ENCODE peak calls at places on chromosomes 12 and 14, in eight cellular contexts. One of them, this sample, is unnamed.

GRCh38 chr14:95138876-95139275 is 18.5 kb downstream of the DICER1 start:
- DNase-seq in brain microvascular endothelial cell: no peak
- DNase-seq in K562: no peak
- DNase-seq in Panc1: no peak
- DNase-seq in AG04450: no peak
- DNase-seq in activated B cell treated with CpG ODN at 0.5 μM for 24 hours: no peak
- DNase-seq in coronary artery: no peak
- DNase-seq in A549: no peak
- DNase-seq in this sample: no peak

GRCh38 chr12:112557954-112558630 is 139.3 kb downstream of the PTPN11 start:
- DNase-seq in brain microvascular endothelial cell: no peak
- DNase-seq in K562: no peak
- DNase-seq in Panc1: no peak
- DNase-seq in AG04450: no peak
- DNase-seq in activated B cell treated with CpG ODN at 0.5 μM for 24 hours: no peak
- DNase-seq in coronary artery: no peak
- DNase-seq in A549: no peak
- DNase-seq in this sample: no peak

GRCh38 chr12:5295966-5296365 is 135.9 kb upstream of the NTF3 start:
- DNase-seq in brain microvascular endothelial cell: no peak
- DNase-seq in K562: no peak
- DNase-seq in Panc1: no peak
- DNase-seq in AG04450: no peak
- DNase-seq in activated B cell treated with CpG ODN at 0.5 μM for 24 hours: no peak
- DNase-seq in coronary artery: no peak
- DNase-seq in A549: no peak
- DNase-seq in this sample: no peak

GRCh38 chr12:92029136-92029535 is 116.5 kb downstream of the BTG1 start:
- DNase-seq in brain microvascular endothelial cell: no peak
- DNase-seq in K562: no peak
- DNase-seq in Panc1: no peak
- DNase-seq in AG04450: no peak
- DNase-seq in activated B cell treated with CpG ODN at 0.5 μM for 24 hours: no peak
- DNase-seq in coronary artery: no peak
- DNase-seq in A549: no peak
- DNase-seq in this sample: no peak

GRCh38 chr12:57832966-57833365 is 13.6 kb downstream of the CTDSP2 start:
- DNase-seq in brain microvascular endothelial cell: no peak
- DNase-seq in K562: no peak
- DNase-seq in Panc1: no peak
- DNase-seq in AG04450: no peak
- DNase-seq in activated B cell treated with CpG ODN at 0.5 μM for 24 hours: no peak
- DNase-seq in coronary artery: no peak
- DNase-seq in A549: no peak
- DNase-seq in this sample: peak

GRCh38 chr14:74584966-74585365 is 27.1 kb downstream of the LTBP2 start:
- DNase-seq in brain microvascular endothelial cell: no peak
- DNase-seq in K562: no peak
- DNase-seq in Panc1: no peak
- DNase-seq in AG04450: no peak
- DNase-seq in activated B cell treated with CpG ODN at 0.5 μM for 24 hours: no peak
- DNase-seq in coronary artery: no peak
- DNase-seq in A549: no peak
- DNase-seq in this sample: no peak

GRCh38 chr14:92519246-92520101 is 5.9 kb downstream of the RIN3 start:
- DNase-seq in brain microvascular endothelial cell: no peak
- DNase-seq in K562: no peak
- DNase-seq in Panc1: no peak
- DNase-seq in AG04450: no peak
- DNase-seq in activated B cell treated with CpG ODN at 0.5 μM for 24 hours: no peak
- DNase-seq in coronary artery: no peak
- DNase-seq in A549: no peak
- DNase-seq in this sample: no peak

GRCh38 chr12:11755311-11755930 is 105.9 kb downstream of the ETV6 start:
- DNase-seq in brain microvascular endothelial cell: no peak
- DNase-seq in K562: no peak
- DNase-seq in Panc1: no peak
- DNase-seq in AG04450: no peak
- DNase-seq in activated B cell treated with CpG ODN at 0.5 μM for 24 hours: no peak
- DNase-seq in coronary artery: no peak
- DNase-seq in A549: no peak
- DNase-seq in this sample: no peak

GRCh38 chr12:32140867-32141266 is 34.2 kb downstream of the BICD1 start:
- DNase-seq in brain microvascular endothelial cell: no peak
- DNase-seq in K562: no peak
- DNase-seq in Panc1: no peak
- DNase-seq in AG04450: no peak
- DNase-seq in activated B cell treated with CpG ODN at 0.5 μM for 24 hours: no peak
- DNase-seq in coronary artery: no peak
- DNase-seq in A549: no peak
- DNase-seq in this sample: no peak

GRCh38 chr14:105980224-105980623 is 453.8 kb downstream of the TMEM121 start:
- DNase-seq in brain microvascular endothelial cell: no peak
- DNase-seq in K562: no peak
- DNase-seq in Panc1: no peak
- DNase-seq in AG04450: no peak
- DNase-seq in activated B cell treated with CpG ODN at 0.5 μM for 24 hours: no peak
- DNase-seq in coronary artery: no peak
- DNase-seq in A549: no peak
- DNase-seq in this sample: no peak

GRCh38 chr14:88166616-88167015 is 156.5 kb downstream of the KCNK10 start:
- DNase-seq in brain microvascular endothelial cell: no peak
- DNase-seq in K562: no peak
- DNase-seq in Panc1: no peak
- DNase-seq in AG04450: no peak
- DNase-seq in activated B cell treated with CpG ODN at 0.5 μM for 24 hours: no peak
- DNase-seq in coronary artery: peak
- DNase-seq in A549: peak
- DNase-seq in this sample: no peak

GRCh38 chr14:60622210-60622919 is 26.9 kb downstream of the SIX1 start:
- DNase-seq in brain microvascular endothelial cell: no peak
- DNase-seq in K562: no peak
- DNase-seq in Panc1: no peak
- DNase-seq in AG04450: no peak
- DNase-seq in activated B cell treated with CpG ODN at 0.5 μM for 24 hours: no peak
- DNase-seq in coronary artery: no peak
- DNase-seq in A549: no peak
- DNase-seq in this sample: no peak

GRCh38 chr12:122399592-122400373 is 22.7 kb downstream of the CLIP1 start:
- DNase-seq in brain microvascular endothelial cell: peak
- DNase-seq in K562: peak
- DNase-seq in Panc1: peak
- DNase-seq in AG04450: peak
- DNase-seq in activated B cell treated with CpG ODN at 0.5 μM for 24 hours: peak
- DNase-seq in coronary artery: peak
- DNase-seq in A549: peak
- DNase-seq in this sample: peak

GRCh38 chr14:102085503-102085902 is 1.3 kb downstream of the HSP90AA1 start:
- DNase-seq in brain microvascular endothelial cell: no peak
- DNase-seq in K562: no peak
- DNase-seq in Panc1: no peak
- DNase-seq in AG04450: no peak
- DNase-seq in activated B cell treated with CpG ODN at 0.5 μM for 24 hours: no peak
- DNase-seq in coronary artery: no peak
- DNase-seq in A549: no peak
- DNase-seq in this sample: no peak

GRCh38 chr14:67357583-67358354 is 1.8 kb downstream of the ATP6V1D start:
- DNase-seq in brain microvascular endothelial cell: peak
- DNase-seq in K562: peak
- DNase-seq in Panc1: no peak
- DNase-seq in AG04450: no peak
- DNase-seq in activated B cell treated with CpG ODN at 0.5 μM for 24 hours: no peak
- DNase-seq in coronary artery: no peak
- DNase-seq in A549: no peak
- DNase-seq in this sample: no peak

GRCh38 chr12:2997989-2998670 is 38.9 kb downstream of the TEAD4 start:
- DNase-seq in brain microvascular endothelial cell: no peak
- DNase-seq in K562: no peak
- DNase-seq in Panc1: no peak
- DNase-seq in AG04450: no peak
- DNase-seq in activated B cell treated with CpG ODN at 0.5 μM for 24 hours: no peak
- DNase-seq in coronary artery: no peak
- DNase-seq in A549: no peak
- DNase-seq in this sample: no peak

GRCh38 chr12:108419949-108420348 is 80.8 kb upstream of the CMKLR1 start:
- DNase-seq in brain microvascular endothelial cell: no peak
- DNase-seq in K562: no peak
- DNase-seq in Panc1: no peak
- DNase-seq in AG04450: no peak
- DNase-seq in activated B cell treated with CpG ODN at 0.5 μM for 24 hours: no peak
- DNase-seq in coronary artery: no peak
- DNase-seq in A549: no peak
- DNase-seq in this sample: no peak

GRCh38 chr12:98037401-98038140 is 477.8 kb upstream of the TMPO start:
- DNase-seq in brain microvascular endothelial cell: no peak
- DNase-seq in K562: no peak
- DNase-seq in Panc1: no peak
- DNase-seq in AG04450: no peak
- DNase-seq in activated B cell treated with CpG ODN at 0.5 μM for 24 hours: no peak
- DNase-seq in coronary artery: no peak
- DNase-seq in A549: no peak
- DNase-seq in this sample: no peak

GRCh38 chr12:65984227-65984479 is 146.4 kb downstream of the LLPH start:
- DNase-seq in brain microvascular endothelial cell: no peak
- DNase-seq in K562: no peak
- DNase-seq in Panc1: no peak
- DNase-seq in AG04450: no peak
- DNase-seq in activated B cell treated with CpG ODN at 0.5 μM for 24 hours: no peak
- DNase-seq in coronary artery: no peak
- DNase-seq in A549: no peak
- DNase-seq in this sample: no peak

GRCh38 chr12:65988596-65988995 is 142.0 kb downstream of the LLPH start:
- DNase-seq in brain microvascular endothelial cell: no peak
- DNase-seq in K562: no peak
- DNase-seq in Panc1: no peak
- DNase-seq in AG04450: no peak
- DNase-seq in activated B cell treated with CpG ODN at 0.5 μM for 24 hours: no peak
- DNase-seq in coronary artery: no peak
- DNase-seq in A549: no peak
- DNase-seq in this sample: no peak

GRCh38 chr12:65990592-65990991 is 140.0 kb downstream of the LLPH start:
- DNase-seq in brain microvascular endothelial cell: no peak
- DNase-seq in K562: no peak
- DNase-seq in Panc1: no peak
- DNase-seq in AG04450: no peak
- DNase-seq in activated B cell treated with CpG ODN at 0.5 μM for 24 hours: no peak
- DNase-seq in coronary artery: no peak
- DNase-seq in A549: no peak
- DNase-seq in this sample: no peak

DNA sequence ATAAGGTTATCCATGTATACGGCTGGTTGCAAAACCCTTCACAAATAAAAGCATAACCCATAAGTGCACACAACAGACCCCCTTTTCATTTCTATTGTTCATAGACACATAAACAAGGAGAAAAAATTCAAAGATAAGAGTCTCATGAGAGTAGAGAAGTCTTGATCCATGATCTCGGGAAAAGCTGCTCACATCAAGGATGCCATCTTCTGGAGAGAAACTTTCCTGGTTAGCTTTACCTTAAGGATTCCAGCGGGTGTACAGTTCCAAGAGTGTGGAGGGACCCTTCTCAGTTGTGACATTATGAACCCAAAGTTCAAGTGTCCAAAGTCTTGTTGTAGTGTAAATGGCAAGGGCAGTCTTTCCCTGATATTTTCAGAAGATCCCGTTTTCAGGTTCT is 144.5 kb downstream of the LLPH start:
- DNase-seq in brain microvascular endothelial cell: no peak
- DNase-seq in K562: no peak
- DNase-seq in Panc1: no peak
- DNase-seq in AG04450: no peak
- DNase-seq in activated B cell treated with CpG ODN at 0.5 μM for 24 hours: no peak
- DNase-seq in coronary artery: no peak
- DNase-seq in A549: no peak
- DNase-seq in this sample: no peak
- TF ChIP-seq CTCF in brain microvascular endothelial cell: peak
- TF ChIP-seq CTCF in K562: no peak
- TF ChIP-seq CTCF in Panc1: peak
- TF ChIP-seq CTCF in AG04450: no peak
- TF ChIP-seq CTCF in activated B cell treated with CpG ODN at 0.5 μM for 24 hours: no peak
- TF ChIP-seq CTCF in coronary artery: no peak
- TF ChIP-seq CTCF in A549: peak
- TF ChIP-seq CTCF in this sample: no peak

GRCh38 chr14:85415015-85415712 is 114.8 kb upstream of the FLRT2 start:
- DNase-seq in brain microvascular endothelial cell: peak
- DNase-seq in K562: no peak
- DNase-seq in Panc1: peak
- DNase-seq in AG04450: peak
- DNase-seq in activated B cell treated with CpG ODN at 0.5 μM for 24 hours: no peak
- DNase-seq in coronary artery: no peak
- DNase-seq in A549: peak
- DNase-seq in this sample: no peak
- TF ChIP-seq CTCF in brain microvascular endothelial cell: peak
- TF ChIP-seq CTCF in K562: no peak
- TF ChIP-seq CTCF in Panc1: peak
- TF ChIP-seq CTCF in AG04450: peak
- TF ChIP-seq CTCF in activated B cell treated with CpG ODN at 0.5 μM for 24 hours: no peak
- TF ChIP-seq CTCF in coronary artery: no peak
- TF ChIP-seq CTCF in A549: peak
- TF ChIP-seq CTCF in this sample: no peak

DNA sequence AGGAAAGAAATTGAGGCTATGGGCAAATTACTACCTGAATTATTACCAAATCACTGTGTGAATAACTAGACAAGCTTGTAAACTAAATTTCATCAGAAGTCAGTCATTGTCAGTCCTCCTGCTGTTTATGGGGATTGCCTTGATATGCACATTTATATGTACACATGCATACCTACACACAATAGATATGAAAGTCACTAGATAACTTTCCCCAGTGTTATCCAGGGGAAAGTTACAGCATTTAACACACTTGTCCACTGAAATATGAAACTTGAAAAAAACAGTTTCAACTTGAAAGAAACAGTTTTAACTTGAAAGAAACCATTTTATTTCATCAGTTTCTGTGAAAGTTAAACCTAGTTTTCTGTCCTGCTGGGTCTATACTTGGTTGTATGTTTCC is 199.6 kb downstream of the SLC2A13 start:
- DNase-seq in brain microvascular endothelial cell: no peak
- DNase-seq in K562: no peak
- DNase-seq in Panc1: no peak
- DNase-seq in AG04450: no peak
- DNase-seq in activated B cell treated with CpG ODN at 0.5 μM for 24 hours: no peak
- DNase-seq in coronary artery: no peak
- DNase-seq in A549: no peak
- DNase-seq in this sample: no peak
- TF ChIP-seq CTCF in brain microvascular endothelial cell: no peak
- TF ChIP-seq CTCF in K562: no peak
- TF ChIP-seq CTCF in Panc1: no peak
- TF ChIP-seq CTCF in AG04450: no peak
- TF ChIP-seq CTCF in activated B cell treated with CpG ODN at 0.5 μM for 24 hours: no peak
- TF ChIP-seq CTCF in coronary artery: no peak
- TF ChIP-seq CTCF in A549: no peak
- TF ChIP-seq CTCF in this sample: no peak

DNA sequence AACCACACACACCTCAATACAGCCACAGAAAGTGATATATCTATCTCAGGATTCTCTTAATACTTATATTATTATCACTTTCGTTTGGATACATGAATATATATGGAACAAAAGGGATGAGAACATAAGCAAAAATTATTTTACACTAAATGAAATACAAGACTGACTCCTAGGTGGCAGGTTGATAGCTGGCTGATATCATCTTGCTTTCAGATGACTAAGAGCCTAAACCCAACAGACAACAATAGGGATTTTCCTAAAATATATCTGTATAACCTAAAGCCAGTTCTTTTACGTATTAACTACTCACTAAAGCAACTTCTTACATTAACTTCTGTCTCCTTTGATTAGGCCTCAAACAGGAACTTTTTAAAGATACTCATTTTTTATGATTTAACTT is 65.1 kb downstream of the BAZ1A start:
- DNase-seq in brain microvascular endothelial cell: no peak
- DNase-seq in K562: no peak
- DNase-seq in Panc1: no peak
- DNase-seq in AG04450: no peak
- DNase-seq in activated B cell treated with CpG ODN at 0.5 μM for 24 hours: no peak
- DNase-seq in coronary artery: no peak
- DNase-seq in A549: no peak
- DNase-seq in this sample: no peak
- TF ChIP-seq CTCF in brain microvascular endothelial cell: no peak
- TF ChIP-seq CTCF in K562: no peak
- TF ChIP-seq CTCF in Panc1: no peak
- TF ChIP-seq CTCF in AG04450: no peak
- TF ChIP-seq CTCF in activated B cell treated with CpG ODN at 0.5 μM for 24 hours: no peak
- TF ChIP-seq CTCF in coronary artery: no peak
- TF ChIP-seq CTCF in A549: no peak
- TF ChIP-seq CTCF in this sample: no peak

This sample was measured in activated CD8-positive, alpha-beta T cell treated with anti-CD3 and anti-CD28 coated beads for 36 hours.